ENCODE peak calls at places on chromosomes 7 and 10, in eight cellular contexts. O is mammary epithelial cell; R is fibroblast of mammary gland; H is effector memory CD4-positive, alpha-beta T cell; P is Caco-2; J is body of pancreas; A is transverse colon; U is PC-3. I is an unnamed sample.

GRCh38 chr10:87935290-87936141 is 72.1 kb downstream of the PTEN start:
- DNase-seq in O (peak; percentile 27), R (peak; percentile 59), H (no peak), P (no peak), J (no peak), A (no peak), U (no peak), I (no peak)

GRCh38 chr7:44581426-44581906 is 565 bp downstream of the TMED4 start:
- DNase-seq in O (peak; percentile 41), R (peak; percentile 7), H (peak; percentile 28), P (no peak), J (peak; percentile 43), A (peak; percentile 53), U (no peak), I (peak; percentile 25)

GRCh38 chr10:31148955-31149354 is 117.3 kb upstream of the ZNF438 start:
- DNase-seq in O (no peak), R (peak; percentile 48), H (no peak), P (no peak), J (no peak), A (no peak), U (no peak), I (no peak)

GRCh38 chr10:11870461-11870780 is 47.3 kb downstream of the PROSER2 start:
- DNase-seq in O (no peak), R (no peak), H (no peak), P (no peak), J (no peak), A (no peak), U (no peak), I (peak; percentile 59)

GRCh38 chr7:132755538-132756481 is 179.5 kb upstream of the PLXNA4 start:
- DNase-seq in O (peak; percentile 7), R (no peak), H (no peak), P (no peak), J (peak; percentile 34), A (no peak), U (no peak), I (no peak)

GRCh38 chr7:73681031-73681430 is 2.2 kb downstream of the DNAJC30 start:
- DNase-seq in O (peak; percentile 56), R (peak; percentile 59), H (no peak), P (no peak), J (no peak), A (no peak), U (peak; percentile 65), I (no peak)

GRCh38 chr7:94923412-94923811 is 16.0 kb downstream of the PPP1R9A start:
- DNase-seq in O (no peak), R (no peak), H (no peak), P (no peak), J (no peak), A (no peak), U (no peak), I (no peak)

GRCh38 chr7:1842321-1843221 is 172.5 kb downstream of the ELFN1 start:
- DNase-seq in O (no peak), R (no peak), H (no peak), P (peak; percentile 40), J (no peak), A (peak; percentile 4), U (no peak), I (peak; percentile 41)

GRCh38 chr7:11216276-11216675 is 242.6 kb downstream of the PHF14 start:
- DNase-seq in O (no peak), R (no peak), H (no peak), P (no peak), J (no peak), A (no peak), U (no peak), I (no peak)

GRCh38 chr10:104029528-104029875 is 56.2 kb downstream of the COL17A1 start:
- DNase-seq in O (no peak), R (peak; percentile 93), H (no peak), P (no peak), J (no peak), A (no peak), U (no peak), I (no peak)

GRCh38 chr7:43735802-43736603 is 6.7 kb upstream of the COA1 start:
- DNase-seq in O (no peak), R (no peak), H (no peak), P (no peak), J (no peak), A (no peak), U (no peak), I (no peak)

GRCh38 chr7:102318482-102318971 is 31.9 kb downstream of the SH2B2 start:
- DNase-seq in O (peak; percentile 62), R (peak; percentile 10), H (no peak), P (peak; percentile 36), J (peak; percentile 58), A (no peak), U (peak; percentile 40), I (no peak)

GRCh38 chr7:23467731-23468720 is 2.3 kb downstream of the IGF2BP3 start:
- DNase-seq in O (peak; percentile 17), R (no peak), H (no peak), P (peak; percentile 75), J (no peak), A (peak; percentile 8), U (peak; percentile 28), I (peak; percentile 81)

GRCh38 chr7:55033241-55033846 is 14.5 kb downstream of the EGFR start:
- DNase-seq in O (no peak), R (no peak), H (no peak), P (no peak), J (no peak), A (no peak), U (no peak), I (no peak)

GRCh38 chr7:55036958-55037357 is 18.1 kb downstream of the EGFR start:
- DNase-seq in O (no peak), R (no peak), H (no peak), P (no peak), J (no peak), A (no peak), U (no peak), I (no peak)

GRCh38 chr7:55032069-55032699 is 13.4 kb downstream of the EGFR start:
- DNase-seq in O (no peak), R (peak; percentile 44), H (no peak), P (no peak), J (no peak), A (no peak), U (no peak), I (no peak)

GRCh38 chr7:55031075-55031474 is 12.3 kb downstream of the EGFR start:
- DNase-seq in O (no peak), R (no peak), H (no peak), P (no peak), J (peak; percentile 85), A (no peak), U (no peak), I (no peak)

GRCh38 chr7:55034776-55035175 is 16.0 kb downstream of the EGFR start:
- DNase-seq in O (no peak), R (no peak), H (no peak), P (no peak), J (no peak), A (no peak), U (no peak), I (no peak)
- H3K4me3 ChIP-seq in O (no peak overlapping the region), R (no peak overlapping the region), H (no peak overlapping the region), P (no peak overlapping the region), J (no peak overlapping the region), A (no peak overlapping the region), U (no peak overlapping the region), I (no peak overlapping the region)

DNA sequence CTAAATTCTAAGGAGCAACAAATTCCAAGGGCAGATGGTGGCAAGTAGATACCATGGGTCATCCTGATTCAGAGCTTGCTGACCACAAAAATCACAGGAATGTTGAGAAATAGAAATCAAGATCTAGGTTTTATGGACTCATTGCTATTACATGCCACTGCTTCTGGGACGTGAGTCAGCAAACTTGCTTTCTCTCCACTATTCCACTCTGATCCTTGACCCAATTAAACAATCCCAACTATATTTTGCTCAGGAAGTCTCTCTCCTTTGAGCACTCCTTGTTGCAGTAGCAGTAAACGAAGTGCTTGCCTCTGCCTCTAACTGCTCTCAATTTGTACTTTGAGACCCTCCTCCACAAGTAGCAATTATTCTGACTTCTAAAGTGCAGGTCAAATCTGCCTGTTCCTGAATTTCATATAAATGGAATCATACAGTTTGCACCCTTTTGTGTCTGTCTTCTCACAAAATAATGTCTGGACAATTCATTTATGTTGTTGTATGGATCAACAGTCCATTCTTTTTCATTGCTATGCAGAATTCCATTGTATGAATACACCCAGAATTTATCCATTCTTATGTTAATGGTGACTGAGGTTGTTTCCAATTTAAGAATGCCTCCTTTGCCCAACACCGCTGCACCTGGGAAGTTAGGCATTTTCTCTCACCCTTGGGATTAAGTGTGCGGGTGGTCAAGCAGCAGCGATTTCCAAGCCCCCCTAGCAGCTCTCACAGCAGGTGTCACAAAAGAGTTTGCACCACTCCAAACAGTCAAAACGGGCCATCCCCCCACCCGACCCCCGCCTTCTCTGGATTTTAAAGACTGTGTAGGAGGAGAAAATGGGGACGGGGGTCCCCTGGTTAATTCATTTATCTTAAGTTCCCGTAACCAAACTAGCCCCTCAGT is 35.9 kb downstream of the ACSM6 start:
- DNase-seq in O (peak; percentile 96), R (peak; percentile 98), H (no peak), P (no peak), J (no peak), A (no peak), U (peak; percentile 93), I (peak; percentile 89)
- H3K4me3 ChIP-seq in O (no peak overlapping the region), R (no peak overlapping the region), H (no peak overlapping the region), P (no peak overlapping the region), J (no peak overlapping the region), A (peak overlapping the region; percentile 16), U (peak overlapping the region; percentile 50), I (peak overlapping the region; percentile 48)

GRCh38 chr7:19111474-19112143 is 5.8 kb downstream of the TWIST1 start:
- DNase-seq in O (no peak), R (peak; percentile 53), H (no peak), P (no peak), J (no peak), A (no peak), U (no peak), I (peak; percentile 52)
- H3K4me3 ChIP-seq in O (no peak overlapping the region), R (peak overlapping the region; percentile 97), H (no peak overlapping the region), P (no peak overlapping the region), J (no peak overlapping the region), A (no peak overlapping the region), U (no peak overlapping the region), I (peak overlapping the region; percentile 50)

DNA sequence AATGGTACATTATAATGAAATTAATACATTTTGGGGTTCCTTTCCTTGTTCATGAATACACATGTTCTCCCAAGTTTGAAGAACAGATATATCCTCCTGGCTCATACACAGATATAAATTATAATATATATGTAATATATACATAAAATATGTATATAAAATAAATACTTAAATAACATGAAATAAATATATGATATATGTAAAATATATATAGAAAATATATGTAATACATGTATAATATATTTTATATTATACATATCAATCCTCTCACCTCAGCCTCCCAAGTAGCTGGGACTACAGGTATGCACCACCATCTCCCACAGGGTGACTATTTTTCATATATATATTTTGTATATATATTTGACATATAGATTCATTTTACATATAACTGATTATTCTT is 68.0 kb downstream of the MRC1 start:
- DNase-seq in O (no peak), R (no peak), H (no peak), P (no peak), J (no peak), A (no peak), U (no peak), I (no peak)
- H3K4me3 ChIP-seq in O (no peak overlapping the region), R (no peak overlapping the region), H (no peak overlapping the region), P (no peak overlapping the region), J (no peak overlapping the region), A (no peak overlapping the region), U (no peak overlapping the region), I (no peak overlapping the region)

I was measured in GM23338.